ENCODE peak calls at places on chromosomes 13 and 19, in nine cellular contexts. N is RWPE1, J is AG04450, G is heart right ventricle, K is IMR-90, O is adrenal gland, R is mammary epithelial cell, Z is psoas muscle, F is MM.1S. B is an unnamed sample.

GRCh38 chr19:46080561-46080960 is 39.8 kb upstream of the IGFL4 start:
- DNase-seq in J (peak), Z (no peak), R (peak), O (no peak), N (no peak), K (peak), F (no peak), G (no peak), B (no peak)

GRCh38 chr13:75302031-75302430 is 179.9 kb downstream of the TBC1D4 start:
- DNase-seq in Z (no peak), R (no peak), G (no peak), N (no peak), F (no peak), K (no peak), O (no peak), J (no peak), B (no peak)

GRCh38 chr19:47778954-47779351 is 450 bp downstream of the SELENOW start:
- DNase-seq in N (no peak), Z (peak), G (no peak), K (no peak), F (no peak), R (peak), J (no peak), O (peak), B (no peak)

GRCh38 chr13:79647518-79647917 is 166.6 kb downstream of the NDFIP2 start:
- DNase-seq in R (peak), K (no peak), N (peak), Z (no peak), J (no peak), O (no peak), G (no peak), F (no peak), B (peak)

GRCh38 chr19:23093832-23094231 is 23.0 kb upstream of the ZNF730 start:
- DNase-seq in R (no peak), G (no peak), K (no peak), N (no peak), O (no peak), F (no peak), J (no peak), Z (no peak), B (no peak)

GRCh38 chr13:35987572-35988513 is 143.3 kb downstream of the DCLK1 start:
- DNase-seq in R (no peak), N (no peak), O (no peak), Z (no peak), G (no peak), K (no peak), F (no peak), J (no peak), B (no peak)

GRCh38 chr13:76823969-76824368 is 62.2 kb downstream of the KCTD12 start:
- DNase-seq in J (no peak), K (no peak), G (no peak), R (no peak), O (no peak), Z (no peak), F (no peak), N (no peak), B (no peak)

GRCh38 chr19:44807162-44807561 is 1.7 kb upstream of the BCAM start:
- DNase-seq in F (no peak), K (no peak), N (peak), Z (no peak), G (no peak), J (no peak), O (no peak), R (peak), B (peak)

GRCh38 chr13:45349438-45349837 is 8.5 kb upstream of the TPT1 start:
- DNase-seq in R (no peak), G (no peak), J (no peak), K (peak), O (no peak), N (no peak), Z (no peak), F (no peak), B (no peak)

GRCh38 chr13:24741791-24742190 is 22.2 kb upstream of the RNF17 start:
- DNase-seq in O (no peak), R (no peak), J (no peak), K (no peak), G (no peak), F (no peak), Z (no peak), N (no peak), B (no peak)

GRCh38 chr19:18488403-18488723 is 33.5 kb downstream of the ELL start:
- DNase-seq in O (no peak), N (no peak), K (no peak), Z (peak), R (peak), G (no peak), J (no peak), F (no peak), B (no peak)
- TF ChIP-seq CTCF in O (no peak), N (no peak), K (peak), Z (peak), R (no peak), G (no peak), J (peak), F (no peak), B (peak)

DNA sequence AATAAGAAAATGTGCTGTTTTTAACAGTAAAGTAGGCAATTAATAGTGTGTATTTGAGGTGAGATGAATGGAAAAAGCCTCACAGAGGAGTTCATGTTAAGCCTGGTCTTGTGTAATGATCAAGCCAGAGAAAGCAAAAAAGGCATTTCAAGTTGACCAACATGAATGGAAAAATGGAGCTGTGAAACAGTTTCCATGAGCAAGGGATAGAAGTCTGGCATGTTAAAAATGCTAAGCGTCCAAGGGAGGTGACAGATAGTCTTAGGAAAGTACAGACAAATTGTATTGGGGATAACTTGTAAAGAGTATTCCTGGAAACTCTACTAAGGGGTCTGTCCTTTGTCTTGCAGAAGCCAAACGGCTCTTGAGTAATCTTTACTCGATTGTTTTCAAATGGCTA is 506.8 kb upstream of the ATXN8OS start:
- DNase-seq in J (no peak), N (no peak), G (no peak), R (no peak), O (no peak), F (no peak), Z (no peak), K (no peak), B (no peak)
- H3K27ac ChIP-seq in J (no peak), N (no peak), G (no peak), R (no peak), O (no peak), F (no peak), Z (no peak), K (no peak), B (no peak)

GRCh38 chr19:55606471-55606787 is 982 bp downstream of the ZNF865 start:
- DNase-seq in O (no peak), J (no peak), G (no peak), R (no peak), F (no peak), N (no peak), K (no peak), Z (no peak), B (no peak)

GRCh38 chr19:55605207-55605636 is 225 bp upstream of the ZNF865 start:
- DNase-seq in R (peak), G (peak), K (peak), N (peak), O (peak), F (peak), J (peak), Z (peak), B (peak)

GRCh38 chr19:55606817-55607216 is 1.4 kb downstream of the ZNF865 start:
- DNase-seq in O (no peak), F (no peak), Z (no peak), J (no peak), N (no peak), G (no peak), K (no peak), R (no peak), B (no peak)

GRCh38 chr19:55603581-55604292 is 1.7 kb upstream of the ZNF865 start:
- DNase-seq in R (no peak), O (no peak), Z (no peak), J (no peak), N (no peak), K (no peak), F (no peak), G (no peak), B (no peak)

DNA sequence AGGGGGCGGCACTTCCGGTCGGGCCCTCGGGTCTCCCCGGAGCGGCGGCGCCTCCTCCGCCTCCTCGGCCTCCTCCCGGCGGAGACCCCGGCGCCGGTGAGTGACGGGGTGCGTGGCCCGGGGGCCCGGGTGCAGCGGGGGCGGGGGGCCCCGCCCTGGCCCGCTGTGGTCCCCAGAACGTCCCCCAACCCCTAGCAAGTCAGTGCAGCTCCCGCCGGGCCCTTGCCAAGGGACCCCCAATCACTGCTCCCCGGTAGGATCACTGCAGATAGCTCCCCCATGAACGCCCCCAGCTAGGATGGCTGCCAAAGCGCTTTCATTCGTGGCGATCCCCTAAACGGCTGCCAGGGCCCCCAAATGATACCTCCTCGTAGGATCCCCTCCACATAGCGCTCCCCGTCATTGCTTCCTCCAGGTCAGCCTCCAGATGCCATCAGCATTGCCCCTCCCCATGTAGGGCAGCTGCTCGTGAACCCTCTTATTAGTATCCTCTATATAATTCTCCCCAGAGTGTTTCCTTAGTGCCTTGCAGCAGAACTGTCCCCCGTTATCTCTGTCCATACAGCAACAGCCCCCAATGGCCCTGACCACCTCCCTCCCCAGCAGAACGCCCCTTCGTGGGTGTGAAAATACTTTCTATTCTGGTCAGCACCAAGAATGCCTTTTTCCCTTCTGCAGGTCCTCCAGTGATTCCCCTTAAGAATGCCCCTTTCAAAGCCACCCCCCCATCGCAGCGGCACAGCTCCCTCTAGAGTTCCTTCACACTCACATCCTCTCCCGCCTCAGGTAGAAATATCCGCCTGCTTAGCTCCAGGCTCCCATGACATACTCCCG is at the start of gene ZNF865:
- DNase-seq in N (peak), F (peak), Z (peak), O (peak), J (peak), G (peak), R (peak), K (peak), B (peak)
- TF ChIP-seq CTCF in N (peak), F (peak), Z (peak), O (peak), J (peak), G (peak), R (peak), K (peak), B (peak)

GRCh38 chr19:37986048-37986750 is 79.2 kb downstream of the SIPA1L3 start:
- DNase-seq in O (no peak), Z (no peak), K (no peak), J (no peak), N (no peak), R (no peak), G (no peak), F (no peak), B (no peak)
- H3K27ac ChIP-seq in O (no peak), Z (no peak), K (no peak), J (no peak), N (peak), R (peak), G (no peak), F (no peak), B (no peak)

GRCh38 chr19:17332360-17332676 is 2.3 kb downstream of the ANO8 start:
- DNase-seq in G (no peak), N (no peak), O (no peak), Z (no peak), R (no peak), K (no peak), J (no peak), F (no peak), B (no peak)

GRCh38 chr19:17334414-17335409 is at the start of gene ANO8:
- DNase-seq in F (peak), R (peak), N (peak), J (peak), O (peak), Z (peak), G (peak), K (peak), B (peak)

GRCh38 chr19:17332677-17333581 is 1.7 kb downstream of the ANO8 start:
- DNase-seq in O (no peak), Z (no peak), J (no peak), F (peak), K (peak), N (peak), G (no peak), R (peak), B (no peak)

GRCh38 chr19:17335575-17335974 is 920 bp upstream of the ANO8 start:
- DNase-seq in J (no peak), O (no peak), Z (no peak), N (no peak), K (no peak), R (no peak), F (no peak), G (no peak), B (no peak)

GRCh38 chr19:17333611-17334413 is 843 bp downstream of the ANO8 start:
- DNase-seq in O (peak), G (no peak), N (peak), Z (no peak), K (peak), R (peak), F (peak), J (peak), B (peak)
- TF ChIP-seq CTCF in O (no peak), G (no peak), N (no peak), Z (no peak), K (no peak), R (no peak), F (no peak), J (no peak), B (no peak)

GRCh38 chr13:112625698-112626097 is 37.7 kb upstream of the TUBGCP3 start:
- DNase-seq in O (no peak), Z (no peak), F (no peak), G (no peak), N (no peak), K (no peak), R (no peak), J (no peak), B (no peak)
- H3K27ac ChIP-seq in O (no peak), Z (no peak), F (no peak), G (no peak), N (no peak), K (no peak), R (no peak), J (no peak), B (no peak)

GRCh38 chr13:22569830-22570229 is 610.9 kb upstream of the SGCG start:
- DNase-seq in N (no peak), O (no peak), F (no peak), G (no peak), J (no peak), K (no peak), R (no peak), Z (no peak), B (no peak)
- TF ChIP-seq CTCF in N (no peak), O (peak), F (no peak), G (no peak), J (no peak), K (no peak), R (no peak), Z (no peak), B (no peak)

B was measured in foreskin keratinocyte.